ENCODE peak calls at places on chromosomes 2 and 18, in four cellular contexts. H, M, T and I are unnamed samples.
A peak's percentile ranks its signal among the peaks of the same experiment; 100 is the strongest.

GRCh38 chr2:223580951-223581350 is 21.2 kb downstream of the SCG2 start:
- DNase-seq in H (peak; percentile 43), M (no peak), T (no peak), I (no peak)

GRCh38 chr2:48482313-48482712 is 47.6 kb upstream of the STON1 start:
- DNase-seq in T (no peak), H (no peak), M (no peak), I (no peak)

GRCh38 chr18:78133729-78134128 is 845.9 kb upstream of the SALL3 start:
- DNase-seq in H (no peak), T (no peak), M (no peak), I (no peak)

GRCh38 chr18:73093687-73094250 is 226.0 kb upstream of the NETO1 start:
- DNase-seq in T (no peak), H (no peak), M (no peak), I (no peak)

GRCh38 chr18:59039449-59039848 is 100.2 kb upstream of the SEC11C start:
- DNase-seq in M (no peak), T (no peak), H (no peak), I (no peak)

GRCh38 chr2:163600801-163601200 is 135.0 kb downstream of the FIGN start:
- DNase-seq in T (no peak), H (no peak), M (no peak), I (no peak)

GRCh38 chr2:217928324-217929293 is 74.2 kb downstream of the TNS1 start:
- DNase-seq in T (peak; percentile 84), M (no peak), H (no peak), I (no peak)

GRCh38 chr18:8049147-8049546 is 482.0 kb downstream of the PTPRM start:
- DNase-seq in T (no peak), M (no peak), H (no peak), I (no peak)

GRCh38 chr18:9614401-9615279 is at the start of gene PPP4R1:
- DNase-seq in H (peak; percentile 67), T (peak; percentile 83), M (peak; percentile 40), I (peak; percentile 66)

GRCh38 chr2:237344972-237345870 is 68.7 kb downstream of the COL6A3 start:
- DNase-seq in M (no peak), H (no peak), T (no peak), I (no peak)

GRCh38 chr2:206619011-206619410 is 23.3 kb upstream of the FAM237A start:
- DNase-seq in T (no peak), M (no peak), H (no peak), I (no peak)

GRCh38 chr18:13308369-13308768 is 89.8 kb downstream of the LDLRAD4 start:
- DNase-seq in H (no peak), M (no peak), T (no peak), I (no peak)

GRCh38 chr2:137964066-137964858 is at the start of gene HNMT:
- DNase-seq in M (no peak), T (peak; percentile 38), H (peak; percentile 66), I (peak; percentile 92)

GRCh38 chr2:127611076-127611925 is 34.7 kb upstream of the GPR17 start:
- DNase-seq in M (no peak), H (no peak), T (peak; percentile 8), I (no peak)

GRCh38 chr2:38073211-38074005 is 2.5 kb downstream of the CYP1B1 start:
- DNase-seq in H (peak; percentile 26), M (no peak), T (no peak), I (no peak)

GRCh38 chr2:102137138-102137537 is 5.4 kb upstream of the IL1R1 start:
- DNase-seq in T (no peak), M (no peak), H (no peak), I (no peak)

GRCh38 chr2:204888222-204888621 is 342.9 kb downstream of the PARD3B start:
- DNase-seq in M (no peak), H (no peak), T (no peak), I (no peak)

GRCh38 chr2:239522740-239523119 is 121.9 kb upstream of the HDAC4 start:
- DNase-seq in H (no peak), M (no peak), T (no peak), I (no peak)

GRCh38 chr18:21505231-21505630 is 95.3 kb downstream of the ESCO1 start:
- DNase-seq in M (no peak), H (no peak), T (no peak), I (no peak)

GRCh38 chr2:43218221-43218549 is 8.2 kb downstream of the ZFP36L2 start:
- DNase-seq in M (no peak), H (no peak), T (no peak), I (no peak)

GRCh38 chr2:45373534-45373933 is 237.5 kb downstream of the SRBD1 start:
- DNase-seq in M (no peak), T (no peak), H (no peak), I (no peak)

GRCh38 chr2:124149571-124149970 is 124.5 kb downstream of the CNTNAP5 start:
- DNase-seq in T (no peak), M (no peak), H (no peak), I (no peak)

GRCh38 chr2:95573866-95574265 is 17.9 kb upstream of the TRIM43 start:
- DNase-seq in M (no peak), H (no peak), T (no peak), I (no peak)

GRCh38 chr2:22055784-22056620 is 932.2 kb downstream of the TDRD15 start:
- DNase-seq in T (no peak), H (no peak), M (no peak), I (peak; percentile 39)

GRCh38 chr2:174683392-174683759 is 80.9 kb downstream of the CHRNA1 start:
- DNase-seq in T (no peak), M (no peak), H (peak; percentile 58), I (peak; percentile 13)

GRCh38 chr2:174681099-174681982 is 82.9 kb downstream of the CHRNA1 start:
- DNase-seq in H (peak; percentile 53), M (no peak), T (no peak), I (peak; percentile 83)

GRCh38 chr2:174680221-174680620 is 82.6 kb upstream of the WIPF1 start:
- DNase-seq in T (no peak), H (no peak), M (no peak), I (no peak)

GRCh38 chr2:174682578-174683391 is 81.5 kb downstream of the CHRNA1 start:
- DNase-seq in T (peak; percentile 54), H (peak; percentile 64), M (peak; percentile 38), I (peak; percentile 14)

DNA sequence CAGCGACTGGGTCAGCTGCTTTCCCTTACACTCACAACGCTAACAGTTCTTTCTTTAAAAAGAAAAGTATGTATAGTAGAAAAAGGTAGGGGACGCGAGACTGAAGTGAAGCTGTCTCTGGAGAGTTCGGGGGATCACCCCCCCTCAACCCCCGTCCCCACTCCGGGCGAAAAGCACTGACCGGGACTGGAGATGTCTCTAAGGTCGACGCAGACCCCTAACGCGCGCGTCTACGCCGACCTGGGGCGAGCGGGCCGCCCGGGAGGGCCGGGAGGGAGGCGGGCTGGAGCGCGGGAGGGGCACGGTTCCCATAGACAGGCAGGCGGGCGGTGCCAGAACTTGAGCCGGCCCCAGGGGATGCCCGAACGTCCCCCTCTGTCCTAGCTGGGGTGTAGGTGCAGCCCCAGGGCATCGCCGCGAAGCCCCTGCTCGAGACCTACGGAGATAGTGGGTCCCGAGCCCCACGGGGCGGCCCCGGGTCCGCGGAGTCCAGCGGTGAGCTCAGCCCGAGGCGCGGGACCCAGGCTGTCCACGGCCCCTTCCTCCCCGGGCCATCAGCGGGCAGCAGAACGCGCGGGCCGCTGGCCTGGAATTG is 82.2 kb downstream of the CHRNA1 start:
- DNase-seq in M (peak; percentile 19), H (peak; percentile 25), T (peak; percentile 46), I (no peak)
- H3K4me1 ChIP-seq in M (peaks cover 12% of the 10 kb centered on the region), H (peaks cover 22% of the 10 kb centered on the region), T (peaks cover 33% of the 10 kb centered on the region), I (peaks cover 4% of the 10 kb centered on the region)

GRCh38 chr2:161128885-161129284 is 31.3 kb upstream of the TANK start:
- DNase-seq in H (no peak), T (no peak), M (no peak), I (no peak)

GRCh38 chr2:161131804-161132203 is 28.4 kb upstream of the TANK start:
- DNase-seq in T (no peak), H (no peak), M (no peak), I (no peak)

GRCh38 chr2:161133366-161133765 is 26.9 kb upstream of the TANK start:
- DNase-seq in T (no peak), H (no peak), M (no peak), I (no peak)

GRCh38 chr2:161130354-161130753 is 29.9 kb upstream of the TANK start:
- DNase-seq in H (no peak), T (no peak), M (no peak), I (no peak)

GRCh38 chr2:161131074-161131680 is 29.1 kb upstream of the TANK start:
- DNase-seq in H (no peak), T (no peak), M (no peak), I (no peak)
- H3K4me1 ChIP-seq in H (peaks cover 28% of the 10 kb centered on the region), T (peaks cover 23% of the 10 kb centered on the region), M (peaks cover 5% of the 10 kb centered on the region), I (peaks cover 4% of the 10 kb centered on the region)

GRCh38 chr18:56086786-56087185 is 498.8 kb upstream of the TCF4 start:
- DNase-seq in M (no peak), T (no peak), H (no peak), I (no peak)
- H3K4me1 ChIP-seq in M (no peaks in the 10 kb centered on the region), T (peaks cover 6% of the 10 kb centered on the region), H (no peaks in the 10 kb centered on the region), I (no peaks in the 10 kb centered on the region)

GRCh38 chr2:171136024-171136423 is 24.7 kb downstream of the TLK1 start:
- DNase-seq in H (no peak), M (no peak), T (no peak), I (no peak)
- H3K4me1 ChIP-seq in H (peaks cover 49% of the 10 kb centered on the region), M (peaks cover 12% of the 10 kb centered on the region), T (peaks cover 36% of the 10 kb centered on the region), I (no peaks in the 10 kb centered on the region)

GRCh38 chr2:197209274-197209673 is 101.3 kb downstream of the ANKRD44 start:
- DNase-seq in T (no peak), H (no peak), M (no peak), I (no peak)
- H3K4me1 ChIP-seq in T (peaks cover 90% of the 10 kb centered on the region), H (peaks cover 4% of the 10 kb centered on the region), M (peaks cover 92% of the 10 kb centered on the region), I (no peaks in the 10 kb centered on the region)